ENCODE peak calls at places on chromosomes 3 and 15, in six cellular contexts. One of them, this sample, is unnamed.

GRCh38 chr3:11567516-11568467 is 75.9 kb downstream of the VGLL4 start:
- DNase-seq in NB4: no peak
- DNase-seq in activated CD8-positive, alpha-beta memory T cell treated with anti-CD3 and anti-CD28 coated beads for 24 hours: no peak
- DNase-seq in OCI-LY7: no peak
- DNase-seq in foreskin fibroblast: peak; percentile 92
- DNase-seq in GM03348: peak; percentile 86
- DNase-seq in this sample: no peak

GRCh38 chr3:11539677-11540076 is 104.0 kb downstream of the VGLL4 start:
- DNase-seq in activated CD8-positive, alpha-beta memory T cell treated with anti-CD3 and anti-CD28 coated beads for 24 hours: no peak
- DNase-seq in GM03348: no peak
- DNase-seq in NB4: no peak
- DNase-seq in foreskin fibroblast: no peak
- DNase-seq in OCI-LY7: no peak
- DNase-seq in this sample: no peak

GRCh38 chr3:148079370-148079769 is 618.3 kb upstream of the AGTR1 start:
- DNase-seq in foreskin fibroblast: no peak
- DNase-seq in activated CD8-positive, alpha-beta memory T cell treated with anti-CD3 and anti-CD28 coated beads for 24 hours: no peak
- DNase-seq in GM03348: peak; percentile 2
- DNase-seq in NB4: no peak
- DNase-seq in OCI-LY7: no peak
- DNase-seq in this sample: no peak

GRCh38 chr15:68786753-68787152 is 33.9 kb downstream of the ANP32A start:
- DNase-seq in OCI-LY7: no peak
- DNase-seq in GM03348: no peak
- DNase-seq in activated CD8-positive, alpha-beta memory T cell treated with anti-CD3 and anti-CD28 coated beads for 24 hours: peak; percentile 47
- DNase-seq in foreskin fibroblast: no peak
- DNase-seq in NB4: no peak
- DNase-seq in this sample: no peak

GRCh38 chr3:63727248-63727647 is 74.8 kb downstream of the SNTN start:
- DNase-seq in activated CD8-positive, alpha-beta memory T cell treated with anti-CD3 and anti-CD28 coated beads for 24 hours: no peak
- DNase-seq in foreskin fibroblast: peak; percentile 47
- DNase-seq in OCI-LY7: no peak
- DNase-seq in GM03348: no peak
- DNase-seq in NB4: no peak
- DNase-seq in this sample: no peak

GRCh38 chr3:50323092-50323600 is 601 bp upstream of the HYAL2 start:
- DNase-seq in activated CD8-positive, alpha-beta memory T cell treated with anti-CD3 and anti-CD28 coated beads for 24 hours: no peak
- DNase-seq in foreskin fibroblast: no peak
- DNase-seq in NB4: no peak
- DNase-seq in GM03348: no peak
- DNase-seq in OCI-LY7: no peak
- DNase-seq in this sample: no peak

GRCh38 chr15:77795446-77795845 is 162.7 kb upstream of the LINGO1 start:
- DNase-seq in GM03348: no peak
- DNase-seq in activated CD8-positive, alpha-beta memory T cell treated with anti-CD3 and anti-CD28 coated beads for 24 hours: no peak
- DNase-seq in OCI-LY7: no peak
- DNase-seq in foreskin fibroblast: no peak
- DNase-seq in NB4: no peak
- DNase-seq in this sample: no peak

GRCh38 chr15:86255247-86255646 is 175.6 kb downstream of the AGBL1 start:
- DNase-seq in GM03348: no peak
- DNase-seq in foreskin fibroblast: no peak
- DNase-seq in OCI-LY7: no peak
- DNase-seq in activated CD8-positive, alpha-beta memory T cell treated with anti-CD3 and anti-CD28 coated beads for 24 hours: no peak
- DNase-seq in NB4: no peak
- DNase-seq in this sample: no peak

GRCh38 chr3:111070772-111071256 is 802 bp upstream of the NECTIN3 start:
- DNase-seq in OCI-LY7: no peak
- DNase-seq in foreskin fibroblast: no peak
- DNase-seq in GM03348: no peak
- DNase-seq in NB4: no peak
- DNase-seq in activated CD8-positive, alpha-beta memory T cell treated with anti-CD3 and anti-CD28 coated beads for 24 hours: no peak
- DNase-seq in this sample: no peak

GRCh38 chr3:183178833-183179549 is 16.5 kb upstream of the LAMP3 start:
- DNase-seq in foreskin fibroblast: peak; percentile 52
- DNase-seq in activated CD8-positive, alpha-beta memory T cell treated with anti-CD3 and anti-CD28 coated beads for 24 hours: peak; percentile 76
- DNase-seq in NB4: peak; percentile 68
- DNase-seq in OCI-LY7: no peak
- DNase-seq in GM03348: peak; percentile 43
- DNase-seq in this sample: no peak

GRCh38 chr3:123119802-123120201 is 53.0 kb downstream of the PDIA5 start:
- DNase-seq in activated CD8-positive, alpha-beta memory T cell treated with anti-CD3 and anti-CD28 coated beads for 24 hours: no peak
- DNase-seq in GM03348: peak; percentile 50
- DNase-seq in foreskin fibroblast: no peak
- DNase-seq in OCI-LY7: no peak
- DNase-seq in NB4: no peak
- DNase-seq in this sample: no peak

GRCh38 chr3:197953325-197953724 is 3.3 kb downstream of the RPL35A start:
- DNase-seq in foreskin fibroblast: no peak
- DNase-seq in activated CD8-positive, alpha-beta memory T cell treated with anti-CD3 and anti-CD28 coated beads for 24 hours: no peak
- DNase-seq in OCI-LY7: no peak
- DNase-seq in NB4: peak; percentile 11
- DNase-seq in GM03348: no peak
- DNase-seq in this sample: no peak

GRCh38 chr3:43465109-43465508 is 156.7 kb downstream of the ANO10 start:
- DNase-seq in foreskin fibroblast: no peak
- DNase-seq in activated CD8-positive, alpha-beta memory T cell treated with anti-CD3 and anti-CD28 coated beads for 24 hours: no peak
- DNase-seq in OCI-LY7: no peak
- DNase-seq in GM03348: no peak
- DNase-seq in NB4: no peak
- DNase-seq in this sample: no peak

GRCh38 chr15:77024273-77025065 is 29.5 kb downstream of the PSTPIP1 start:
- DNase-seq in foreskin fibroblast: peak; percentile 25
- DNase-seq in GM03348: peak; percentile 91
- DNase-seq in NB4: peak; percentile 64
- DNase-seq in OCI-LY7: peak; percentile 71
- DNase-seq in activated CD8-positive, alpha-beta memory T cell treated with anti-CD3 and anti-CD28 coated beads for 24 hours: peak; percentile 91
- DNase-seq in this sample: no peak

GRCh38 chr3:24687646-24688045 is 193.0 kb upstream of the THRB start:
- DNase-seq in foreskin fibroblast: no peak
- DNase-seq in GM03348: no peak
- DNase-seq in NB4: no peak
- DNase-seq in activated CD8-positive, alpha-beta memory T cell treated with anti-CD3 and anti-CD28 coated beads for 24 hours: no peak
- DNase-seq in OCI-LY7: no peak
- DNase-seq in this sample: no peak

GRCh38 chr3:172836390-172836997 is 86.0 kb downstream of the ECT2 start:
- DNase-seq in foreskin fibroblast: peak; percentile 27
- DNase-seq in GM03348: peak; percentile 51
- DNase-seq in NB4: peak; percentile 57
- DNase-seq in OCI-LY7: peak; percentile 50
- DNase-seq in activated CD8-positive, alpha-beta memory T cell treated with anti-CD3 and anti-CD28 coated beads for 24 hours: no peak
- DNase-seq in this sample: no peak

GRCh38 chr15:42226648-42227047 is 18.5 kb upstream of the VPS39 start:
- DNase-seq in NB4: no peak
- DNase-seq in foreskin fibroblast: no peak
- DNase-seq in activated CD8-positive, alpha-beta memory T cell treated with anti-CD3 and anti-CD28 coated beads for 24 hours: no peak
- DNase-seq in GM03348: no peak
- DNase-seq in OCI-LY7: no peak
- DNase-seq in this sample: no peak

GRCh38 chr15:65517866-65518207 is 348 bp upstream of the DPP8 start:
- DNase-seq in activated CD8-positive, alpha-beta memory T cell treated with anti-CD3 and anti-CD28 coated beads for 24 hours: no peak
- DNase-seq in foreskin fibroblast: no peak
- DNase-seq in GM03348: no peak
- DNase-seq in OCI-LY7: no peak
- DNase-seq in NB4: no peak
- DNase-seq in this sample: no peak

GRCh38 chr3:113255100-113255853 is 43.9 kb downstream of the BOC start:
- DNase-seq in foreskin fibroblast: no peak
- DNase-seq in OCI-LY7: peak; percentile 8
- DNase-seq in GM03348: peak; percentile 59
- DNase-seq in activated CD8-positive, alpha-beta memory T cell treated with anti-CD3 and anti-CD28 coated beads for 24 hours: peak; percentile 40
- DNase-seq in NB4: peak; percentile 16
- DNase-seq in this sample: no peak

GRCh38 chr15:52097176-52097575 is 15.4 kb downstream of the BCL2L10 start:
- DNase-seq in GM03348: no peak
- DNase-seq in NB4: no peak
- DNase-seq in OCI-LY7: no peak
- DNase-seq in foreskin fibroblast: no peak
- DNase-seq in activated CD8-positive, alpha-beta memory T cell treated with anti-CD3 and anti-CD28 coated beads for 24 hours: no peak
- DNase-seq in this sample: no peak

GRCh38 chr15:100723323-100723801 is 121.0 kb downstream of the ASB7 start:
- DNase-seq in activated CD8-positive, alpha-beta memory T cell treated with anti-CD3 and anti-CD28 coated beads for 24 hours: no peak
- DNase-seq in foreskin fibroblast: no peak
- DNase-seq in NB4: no peak
- DNase-seq in OCI-LY7: no peak
- DNase-seq in GM03348: no peak
- DNase-seq in this sample: no peak

GRCh38 chr15:70812827-70813364 is 41.1 kb downstream of the LARP6 start:
- DNase-seq in GM03348: no peak
- DNase-seq in OCI-LY7: no peak
- DNase-seq in foreskin fibroblast: no peak
- DNase-seq in NB4: no peak
- DNase-seq in activated CD8-positive, alpha-beta memory T cell treated with anti-CD3 and anti-CD28 coated beads for 24 hours: no peak
- DNase-seq in this sample: no peak

GRCh38 chr15:70264014-70264492 is 166.3 kb upstream of the TLE3 start:
- DNase-seq in OCI-LY7: no peak
- DNase-seq in foreskin fibroblast: no peak
- DNase-seq in activated CD8-positive, alpha-beta memory T cell treated with anti-CD3 and anti-CD28 coated beads for 24 hours: no peak
- DNase-seq in GM03348: peak; percentile 31
- DNase-seq in NB4: peak; percentile 85
- DNase-seq in this sample: no peak

GRCh38 chr3:150847433-150847832 is 57.8 kb downstream of the MINDY4B start:
- DNase-seq in activated CD8-positive, alpha-beta memory T cell treated with anti-CD3 and anti-CD28 coated beads for 24 hours: no peak
- DNase-seq in foreskin fibroblast: no peak
- DNase-seq in GM03348: no peak
- DNase-seq in NB4: no peak
- DNase-seq in OCI-LY7: no peak
- DNase-seq in this sample: no peak

GRCh38 chr15:51828621-51829359 is 663 bp upstream of the TMOD3 start:
- DNase-seq in OCI-LY7: no peak
- DNase-seq in foreskin fibroblast: no peak
- DNase-seq in GM03348: no peak
- DNase-seq in NB4: no peak
- DNase-seq in activated CD8-positive, alpha-beta memory T cell treated with anti-CD3 and anti-CD28 coated beads for 24 hours: no peak
- DNase-seq in this sample: no peak

GRCh38 chr15:83190450-83190849 is 17.2 kb downstream of the HDGFL3 start:
- DNase-seq in NB4: no peak
- DNase-seq in activated CD8-positive, alpha-beta memory T cell treated with anti-CD3 and anti-CD28 coated beads for 24 hours: no peak
- DNase-seq in GM03348: no peak
- DNase-seq in foreskin fibroblast: no peak
- DNase-seq in OCI-LY7: no peak
- DNase-seq in this sample: no peak

GRCh38 chr3:117547956-117548550 is 838.5 kb downstream of the TUSC7 start:
- DNase-seq in foreskin fibroblast: peak; percentile 92
- DNase-seq in OCI-LY7: no peak
- DNase-seq in activated CD8-positive, alpha-beta memory T cell treated with anti-CD3 and anti-CD28 coated beads for 24 hours: no peak
- DNase-seq in GM03348: peak; percentile 50
- DNase-seq in NB4: no peak
- DNase-seq in this sample: no peak

GRCh38 chr3:111998661-111999641 is at the start of gene TAGLN3:
- DNase-seq in NB4: no peak
- DNase-seq in activated CD8-positive, alpha-beta memory T cell treated with anti-CD3 and anti-CD28 coated beads for 24 hours: no peak
- DNase-seq in GM03348: peak; percentile 45
- DNase-seq in OCI-LY7: peak; percentile 10
- DNase-seq in foreskin fibroblast: no peak
- DNase-seq in this sample: peak; percentile 91

GRCh38 chr3:44208086-44208485 is 33.6 kb upstream of the TOPAZ1 start:
- DNase-seq in NB4: no peak
- DNase-seq in GM03348: no peak
- DNase-seq in activated CD8-positive, alpha-beta memory T cell treated with anti-CD3 and anti-CD28 coated beads for 24 hours: no peak
- DNase-seq in OCI-LY7: no peak
- DNase-seq in foreskin fibroblast: no peak
- DNase-seq in this sample: no peak

GRCh38 chr3:146626384-146627122 is 21.4 kb upstream of the PLSCR5 start:
- DNase-seq in GM03348: no peak
- DNase-seq in NB4: no peak
- DNase-seq in OCI-LY7: no peak
- DNase-seq in activated CD8-positive, alpha-beta memory T cell treated with anti-CD3 and anti-CD28 coated beads for 24 hours: no peak
- DNase-seq in foreskin fibroblast: no peak
- DNase-seq in this sample: no peak

GRCh38 chr3:108736821-108737220 is 20.4 kb downstream of the RETNLB start:
- DNase-seq in activated CD8-positive, alpha-beta memory T cell treated with anti-CD3 and anti-CD28 coated beads for 24 hours: no peak
- DNase-seq in NB4: no peak
- DNase-seq in GM03348: no peak
- DNase-seq in OCI-LY7: no peak
- DNase-seq in foreskin fibroblast: no peak
- DNase-seq in this sample: no peak

GRCh38 chr15:52120488-52120887 is 7.9 kb upstream of the BCL2L10 start:
- DNase-seq in activated CD8-positive, alpha-beta memory T cell treated with anti-CD3 and anti-CD28 coated beads for 24 hours: no peak
- DNase-seq in foreskin fibroblast: no peak
- DNase-seq in GM03348: no peak
- DNase-seq in NB4: no peak
- DNase-seq in OCI-LY7: no peak
- DNase-seq in this sample: no peak

GRCh38 chr3:78880588-78881461 is 887.0 kb downstream of the ROBO1 start:
- DNase-seq in foreskin fibroblast: no peak
- DNase-seq in NB4: no peak
- DNase-seq in GM03348: peak; percentile 22
- DNase-seq in OCI-LY7: no peak
- DNase-seq in activated CD8-positive, alpha-beta memory T cell treated with anti-CD3 and anti-CD28 coated beads for 24 hours: no peak
- DNase-seq in this sample: no peak

GRCh38 chr3:61358364-61358763 is 107.1 kb upstream of the FHIT start:
- DNase-seq in OCI-LY7: no peak
- DNase-seq in activated CD8-positive, alpha-beta memory T cell treated with anti-CD3 and anti-CD28 coated beads for 24 hours: no peak
- DNase-seq in NB4: no peak
- DNase-seq in foreskin fibroblast: no peak
- DNase-seq in GM03348: no peak
- DNase-seq in this sample: peak; percentile 95

GRCh38 chr3:188052229-188052965 is 101.6 kb upstream of the LPP start:
- DNase-seq in GM03348: no peak
- DNase-seq in activated CD8-positive, alpha-beta memory T cell treated with anti-CD3 and anti-CD28 coated beads for 24 hours: no peak
- DNase-seq in NB4: peak; percentile 19
- DNase-seq in OCI-LY7: no peak
- DNase-seq in foreskin fibroblast: no peak
- DNase-seq in this sample: peak; percentile 94

GRCh38 chr3:38281895-38282686 is at the start of gene SLC22A14:
- DNase-seq in activated CD8-positive, alpha-beta memory T cell treated with anti-CD3 and anti-CD28 coated beads for 24 hours: no peak
- DNase-seq in GM03348: peak; percentile 4
- DNase-seq in NB4: no peak
- DNase-seq in OCI-LY7: no peak
- DNase-seq in foreskin fibroblast: no peak
- DNase-seq in this sample: peak; percentile 87

GRCh38 chr15:57626713-57627440 is 35.2 kb downstream of the MYZAP start:
- DNase-seq in OCI-LY7: no peak
- DNase-seq in NB4: no peak
- DNase-seq in activated CD8-positive, alpha-beta memory T cell treated with anti-CD3 and anti-CD28 coated beads for 24 hours: no peak
- DNase-seq in foreskin fibroblast: no peak
- DNase-seq in GM03348: no peak
- DNase-seq in this sample: no peak

GRCh38 chr15:67854358-67854757 is 14.5 kb upstream of the RNU6-1 start:
- DNase-seq in OCI-LY7: peak; percentile 46
- DNase-seq in GM03348: no peak
- DNase-seq in foreskin fibroblast: no peak
- DNase-seq in activated CD8-positive, alpha-beta memory T cell treated with anti-CD3 and anti-CD28 coated beads for 24 hours: peak; percentile 46
- DNase-seq in NB4: no peak
- DNase-seq in this sample: peak; percentile 64

GRCh38 chr3:30073622-30074021 is 532.8 kb upstream of the TGFBR2 start:
- DNase-seq in NB4: no peak
- DNase-seq in activated CD8-positive, alpha-beta memory T cell treated with anti-CD3 and anti-CD28 coated beads for 24 hours: no peak
- DNase-seq in OCI-LY7: no peak
- DNase-seq in GM03348: no peak
- DNase-seq in foreskin fibroblast: peak; percentile 13
- DNase-seq in this sample: no peak

This sample was measured in esophagus muscularis mucosa.